ENCODE peak calls at places on chromosome 18, in four cellular contexts. D is activated CD4-positive, alpha-beta T cell treated with anti-CD3 and anti-CD28 coated beads for 36 hours; V is COR-L47; W is brain microvascular endothelial cell. R is an unnamed sample.
A peak's percentile ranks its signal among the peaks of the same experiment; 100 is the strongest.

GRCh38 chr18:48193521-48194251 is 215.5 kb downstream of the ZBTB7C start:
- DNase-seq in V (no peak), D (no peak), W (no peak), R (no peak)

GRCh38 chr18:31685097-31686082 is 1.0 kb upstream of the B4GALT6 start:
- DNase-seq in W (peak; percentile 16), V (peak; percentile 95), D (peak; percentile 74), R (peak; percentile 78)

GRCh38 chr18:48136051-48136543 is 205.6 kb upstream of the SMAD2 start:
- DNase-seq in V (peak; percentile 80), D (no peak), W (no peak), R (no peak)

GRCh38 chr18:34909637-34910364 is 131.4 kb upstream of the MAPRE2 start:
- DNase-seq in W (peak; percentile 76), D (no peak), V (no peak), R (peak; percentile 11)

GRCh38 chr18:21074336-21075323 is 37.0 kb downstream of the ROCK1 start:
- DNase-seq in D (no peak), V (no peak), W (no peak), R (no peak)

GRCh38 chr18:59484796-59485328 is 125.8 kb upstream of the LMAN1 start:
- DNase-seq in V (no peak), W (no peak), D (no peak), R (peak; percentile 31)

GRCh38 chr18:22871809-22872525 is 61.2 kb upstream of the RBBP8 start:
- DNase-seq in V (no peak), W (peak; percentile 5), D (no peak), R (no peak)

GRCh38 chr18:26460449-26461091 is 87.8 kb downstream of the KCTD1 start:
- DNase-seq in V (peak; percentile 92), D (no peak), W (peak; percentile 84), R (no peak)

GRCh38 chr18:70039186-70039585 is 91.5 kb upstream of the CD226 start:
- DNase-seq in W (no peak), V (no peak), D (no peak), R (no peak)

GRCh38 chr18:72460210-72460680 is 83.9 kb downstream of the CBLN2 start:
- DNase-seq in V (no peak), D (no peak), W (no peak), R (peak; percentile 9)

GRCh38 chr18:31666055-31666454 is 18.3 kb downstream of the B4GALT6 start:
- DNase-seq in D (no peak), V (no peak), W (no peak), R (no peak)

GRCh38 chr18:29874519-29875098 is 1167.9 kb downstream of the DSC3 start:
- DNase-seq in W (no peak), V (peak; percentile 59), D (no peak), R (no peak)

GRCh38 chr18:3471141-3471648 is 21.2 kb downstream of the TGIF1 start:
- DNase-seq in D (no peak), W (no peak), V (no peak), R (no peak)

GRCh38 chr18:25898965-25899364 is 191.4 kb downstream of the SS18 start:
- DNase-seq in V (no peak), D (no peak), W (no peak), R (no peak)

GRCh38 chr18:23406271-23406787 is 46.8 kb upstream of the RIOK3 start:
- DNase-seq in V (no peak), W (peak; percentile 71), D (no peak), R (no peak)

GRCh38 chr18:7946724-7947377 is 379.7 kb downstream of the PTPRM start:
- DNase-seq in W (peak; percentile 72), D (peak; percentile 44), V (peak; percentile 87), R (peak; percentile 57)

GRCh38 chr18:43866696-43867095 is 589.4 kb upstream of the SYT4 start:
- DNase-seq in V (no peak), W (no peak), D (no peak), R (no peak)

GRCh38 chr18:61883547-61883946 is 9.3 kb downstream of the RNF152 start:
- DNase-seq in V (no peak), W (no peak), D (no peak), R (no peak)

GRCh38 chr18:71221405-71221804 is 932.6 kb downstream of the SOCS6 start:
- DNase-seq in D (no peak), W (no peak), V (no peak), R (no peak)

GRCh38 chr18:21321711-21322110 is 79.7 kb downstream of the GREB1L start:
- DNase-seq in V (no peak), W (no peak), D (no peak), R (no peak)

GRCh38 chr18:58670561-58671121 is 624 bp upstream of the MALT1 start:
- DNase-seq in V (no peak), W (no peak), D (no peak), R (no peak)

GRCh38 chr18:11767935-11768334 is 78.9 kb downstream of the GNAL start:
- DNase-seq in D (no peak), W (no peak), V (no peak), R (no peak)

GRCh38 chr18:6719914-6720692 is 9.4 kb upstream of the ARHGAP28 start:
- DNase-seq in D (no peak), V (no peak), W (no peak), R (no peak)

GRCh38 chr18:49151482-49151881 is 200.7 kb upstream of the SMAD7 start:
- DNase-seq in W (no peak), D (no peak), V (no peak), R (no peak)

GRCh38 chr18:48627216-48627615 is 88.4 kb downstream of the CTIF start:
- DNase-seq in V (no peak), D (no peak), W (no peak), R (no peak)

GRCh38 chr18:3510896-3511295 is 60.9 kb downstream of the TGIF1 start:
- DNase-seq in W (no peak), D (no peak), V (no peak), R (no peak)

GRCh38 chr18:57850063-57850462 is 46.9 kb upstream of the ATP8B1 start:
- DNase-seq in W (no peak), D (no peak), V (no peak), R (no peak)

GRCh38 chr18:57429607-57430165 is 5.5 kb upstream of the ONECUT2 start:
- DNase-seq in D (peak; percentile 42), W (no peak), V (no peak), R (no peak)

GRCh38 chr18:63951302-63951705 is 2.2 kb downstream of the HMSD start:
- DNase-seq in V (no peak), D (peak; percentile 64), W (peak; percentile 45), R (peak; percentile 33)

GRCh38 chr18:48139427-48140347 is 209.2 kb upstream of the SMAD2 start:
- DNase-seq in W (no peak), D (no peak), V (peak; percentile 100), R (no peak)